ENCODE peak calls at places on chromosomes 13 and 19, in eight cellular contexts. G is dorsolateral prefrontal cortex; C is CD8-positive, alpha-beta T cell; D is neural progenitor cell; P is fibroblast of lung; J is upper lobe of right lung; E is psoas muscle; H is HepG2. S is an unnamed sample.

GRCh38 chr13:98681017-98681416 is 71.5 kb downstream of the SLC15A1 start:
- DNase-seq in G (no peak), C (no peak), D (no peak), P (no peak), J (no peak), E (no peak), H (no peak), S (peak)

GRCh38 chr13:36841411-36841810 is 22.4 kb downstream of the RFXAP start:
- DNase-seq in G (no peak), C (no peak), D (no peak), P (peak), J (no peak), E (no peak), H (no peak), S (peak)

GRCh38 chr13:37485766-37486165 is 112.8 kb downstream of the POSTN start:
- DNase-seq in G (no peak), C (no peak), D (no peak), P (peak), J (no peak), E (no peak), H (no peak), S (no peak)

GRCh38 chr13:98691360-98691759 is 61.1 kb downstream of the SLC15A1 start:
- DNase-seq in G (no peak), C (no peak), D (no peak), P (no peak), J (no peak), E (no peak), H (no peak), S (peak)

GRCh38 chr19:4108767-4109625 is 14.9 kb downstream of the MAP2K2 start:
- DNase-seq in G (no peak), C (peak), D (no peak), P (no peak), J (no peak), E (no peak), H (no peak), S (peak)

GRCh38 chr19:47221080-47221841 is 9.7 kb downstream of the BBC3 start:
- DNase-seq in G (no peak), C (no peak), D (no peak), P (no peak), J (no peak), E (no peak), H (no peak), S (peak)

GRCh38 chr19:17075860-17076538 is 422 bp downstream of the MYO9B start:
- DNase-seq in G (no peak), C (peak), D (peak), P (peak), J (peak), E (peak), H (no peak), S (peak)

GRCh38 chr13:63880705-63881104 is 2465.1 kb upstream of the PCDH20 start:
- DNase-seq in G (no peak), C (no peak), D (no peak), P (no peak), J (no peak), E (no peak), H (no peak), S (no peak)

GRCh38 chr13:80547885-80548284 is 207.0 kb upstream of the SPRY2 start:
- DNase-seq in G (no peak), C (no peak), D (no peak), P (peak), J (no peak), E (no peak), H (no peak), S (no peak)

GRCh38 chr19:1465191-1466016 is 13.6 kb downstream of the C19orf25 start:
- DNase-seq in G (no peak), C (no peak), D (peak), P (no peak), J (no peak), E (peak), H (no peak), S (peak)

GRCh38 chr19:51691122-51692064 is 1.7 kb upstream of the SPACA6 start:
- DNase-seq in G (no peak), C (no peak), D (peak), P (peak), J (no peak), E (no peak), H (no peak), S (peak)

GRCh38 chr19:32403291-32403995 is 2.1 kb upstream of the DPY19L3 start:
- DNase-seq in G (no peak), C (no peak), D (peak), P (no peak), J (no peak), E (no peak), H (no peak), S (no peak)

GRCh38 chr19:42683917-42684513 is 56.3 kb downstream of the PSG3 start:
- DNase-seq in G (no peak), C (no peak), D (peak), P (peak), J (no peak), E (no peak), H (peak), S (peak)

GRCh38 chr13:26476111-26476743 is 81.3 kb upstream of the WASF3 start:
- DNase-seq in G (no peak), C (no peak), D (peak), P (peak), J (no peak), E (peak), H (peak), S (peak)

GRCh38 chr13:44317752-44318550 is 55.7 kb upstream of the SERP2 start:
- DNase-seq in G (no peak), C (no peak), D (no peak), P (peak), J (no peak), E (no peak), H (no peak), S (no peak)

GRCh38 chr13:112250788-112251445 is 125.2 kb upstream of the SPACA7 start:
- DNase-seq in G (no peak), C (no peak), D (no peak), P (no peak), J (peak), E (no peak), H (no peak), S (no peak)

GRCh38 chr19:45971260-45971902 is 2.3 kb downstream of the NOVA2 start:
- DNase-seq in G (no peak), C (no peak), D (no peak), P (no peak), J (no peak), E (no peak), H (no peak), S (peak)

GRCh38 chr19:45968626-45969025 is 5.0 kb downstream of the NOVA2 start:
- DNase-seq in G (no peak), C (no peak), D (no peak), P (no peak), J (no peak), E (no peak), H (no peak), S (no peak)

GRCh38 chr19:45969676-45970075 is 4.0 kb downstream of the NOVA2 start:
- DNase-seq in G (no peak), C (no peak), D (no peak), P (no peak), J (no peak), E (no peak), H (no peak), S (no peak)

GRCh38 chr19:45972081-45972943 is 1.4 kb downstream of the NOVA2 start:
- DNase-seq in G (peak), C (peak), D (no peak), P (peak), J (no peak), E (no peak), H (no peak), S (peak)

GRCh38 chr19:45967246-45967645 is 6.4 kb downstream of the NOVA2 start:
- DNase-seq in G (no peak), C (no peak), D (no peak), P (no peak), J (no peak), E (no peak), H (no peak), S (no peak)
- H3K27ac ChIP-seq in G (no peak), C (no peak), D (no peak), P (no peak), J (no peak), E (no peak), H (no peak), S (no peak)

GRCh38 chr13:113447596-113447995 is 5.7 kb downstream of the ADPRHL1 start:
- DNase-seq in G (no peak), C (no peak), D (no peak), P (no peak), J (peak), E (no peak), H (no peak), S (no peak)

GRCh38 chr13:113448885-113449692 is 4.2 kb downstream of the ADPRHL1 start:
- DNase-seq in G (no peak), C (peak), D (no peak), P (no peak), J (peak), E (peak), H (peak), S (peak)

GRCh38 chr13:113449693-113450347 is 3.5 kb downstream of the ADPRHL1 start:
- DNase-seq in G (peak), C (no peak), D (no peak), P (no peak), J (no peak), E (no peak), H (no peak), S (peak)

GRCh38 chr13:113446488-113446854 is 6.8 kb downstream of the ADPRHL1 start:
- DNase-seq in G (no peak), C (no peak), D (no peak), P (no peak), J (peak), E (no peak), H (no peak), S (peak)

DNA sequence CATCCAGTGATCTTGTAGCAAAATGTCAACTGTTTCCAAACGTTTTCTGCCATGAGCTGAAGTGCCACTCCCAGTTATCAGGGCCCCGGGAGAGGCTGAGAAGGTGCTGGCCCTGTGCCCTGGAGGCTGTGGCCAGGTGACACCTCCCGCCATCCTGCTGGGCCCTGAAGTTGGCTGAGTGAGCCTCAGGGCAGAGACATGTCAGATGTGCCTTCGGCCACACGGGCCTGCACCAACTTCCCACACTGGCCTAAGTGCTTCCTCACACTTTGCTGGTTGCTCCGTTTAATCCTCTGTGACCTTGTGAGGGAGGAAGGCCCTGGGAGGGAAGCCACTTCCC is 4.8 kb downstream of the ADPRHL1 start:
- DNase-seq in G (no peak), C (no peak), D (no peak), P (no peak), J (peak), E (peak), H (peak), S (no peak)
- H3K27ac ChIP-seq in G (no peak), C (no peak), D (no peak), P (no peak), J (peak), E (peak), H (peak), S (no peak)

DNA sequence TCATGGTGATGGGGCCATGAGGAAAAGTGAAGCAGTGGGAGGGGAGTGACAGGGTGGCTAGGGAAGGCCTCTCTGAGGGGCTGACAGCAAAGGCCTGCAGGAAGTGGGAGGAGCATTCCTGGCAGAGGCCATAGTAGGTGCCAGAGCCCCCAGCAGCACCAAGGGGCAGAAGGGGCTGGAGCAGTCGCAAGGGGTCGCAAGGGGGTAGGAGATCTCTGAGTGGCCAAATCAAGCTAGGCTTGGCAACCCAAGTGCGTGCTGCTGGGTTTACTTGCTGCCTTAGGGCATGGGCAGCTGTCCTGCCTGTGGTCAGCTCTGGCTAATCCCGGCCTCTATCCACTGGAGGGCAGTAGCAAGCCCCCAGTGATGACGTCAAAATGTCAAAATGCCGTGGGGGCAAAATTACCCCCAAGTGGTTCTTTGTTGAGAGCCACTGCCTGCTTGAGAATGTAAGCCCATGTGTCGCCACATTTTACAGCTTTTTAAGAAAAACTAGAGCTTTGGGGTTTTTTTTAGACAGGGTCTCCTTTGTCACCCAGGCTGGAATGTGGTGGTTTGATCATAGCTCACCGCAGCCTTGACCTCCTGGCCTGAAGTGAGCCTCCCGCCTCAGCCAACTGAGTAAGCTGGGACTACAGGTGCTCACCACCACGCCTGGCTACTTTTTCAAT is 11.8 kb downstream of the CCDC97 start:
- DNase-seq in G (no peak), C (no peak), D (peak), P (peak), J (no peak), E (peak), H (peak), S (peak)
- H3K27ac ChIP-seq in G (no peak), C (no peak), D (no peak), P (peak), J (peak), E (peak), H (peak), S (peak)

GRCh38 chr13:32262165-32262564 is 53.0 kb downstream of the ZAR1L start:
- DNase-seq in G (no peak), C (no peak), D (no peak), P (peak), J (no peak), E (no peak), H (no peak), S (no peak)
- H3K27ac ChIP-seq in G (peak), C (no peak), D (peak), P (no peak), J (peak), E (peak), H (peak), S (no peak)

GRCh38 chr19:5687360-5688198 is 2.5 kb upstream of the RPL36 start:
- DNase-seq in G (no peak), C (no peak), D (no peak), P (no peak), J (peak), E (no peak), H (no peak), S (no peak)
- H3K27ac ChIP-seq in G (no peak), C (peak), D (no peak), P (no peak), J (peak), E (peak), H (peak), S (no peak)